ENCODE peak calls at places on chromosomes 11 and 22, in six cellular contexts. H is heart right ventricle; S is CD4-positive, alpha-beta T cell; O is D721Med; M is CD8-positive, alpha-beta T cell; L is uterus. B is an unnamed sample.
A peak's percentile ranks its signal among the peaks of the same experiment; 100 is the strongest.

GRCh38 chr11:122071680-122072321 is 44.2 kb downstream of the BLID start:
- DNase-seq in L (no peak), H (no peak), O (no peak), S (no peak), M (no peak), B (no peak)

GRCh38 chr11:117641008-117641915 is 155.8 kb downstream of the DSCAML1 start:
- DNase-seq in O (no peak), L (no peak), S (no peak), H (no peak), M (no peak), B (no peak)

GRCh38 chr11:72700026-72700610 is 25.9 kb upstream of the PDE2A start:
- DNase-seq in M (no peak), L (no peak), O (no peak), S (no peak), H (no peak), B (no peak)

GRCh38 chr22:28017859-28018258 is 98.8 kb upstream of the PITPNB start:
- DNase-seq in H (no peak), M (no peak), S (no peak), L (peak; percentile 9), O (no peak), B (no peak)

GRCh38 chr11:3859373-3859881 is 4.0 kb downstream of the STIM1 start:
- DNase-seq in S (no peak), L (no peak), H (peak; percentile 80), O (no peak), M (no peak), B (no peak)

GRCh38 chr11:12690663-12691062 is 16.4 kb downstream of the TEAD1 start:
- DNase-seq in L (no peak), H (no peak), O (no peak), M (no peak), S (no peak), B (no peak)

GRCh38 chr11:45607995-45608394 is 57.4 kb downstream of the CHST1 start:
- DNase-seq in H (peak; percentile 52), S (no peak), M (no peak), O (peak; percentile 31), L (no peak), B (no peak)

GRCh38 chr11:6418958-6419611 is at the start of gene APBB1:
- DNase-seq in L (peak; percentile 65), M (peak; percentile 73), O (peak; percentile 46), S (peak; percentile 65), H (peak; percentile 63), B (no peak)

GRCh38 chr11:17604201-17604912 is 57.3 kb downstream of the OTOG start:
- DNase-seq in L (no peak), S (no peak), O (no peak), M (no peak), H (no peak), B (no peak)

GRCh38 chr11:34154059-34154875 is 48.8 kb downstream of the NAT10 start:
- DNase-seq in L (no peak), H (no peak), O (no peak), S (no peak), M (no peak), B (no peak)

GRCh38 chr11:46363031-46363407 is 15.8 kb downstream of the DGKZ start:
- DNase-seq in S (no peak), O (no peak), M (no peak), H (peak; percentile 86), L (peak; percentile 56), B (peak; percentile 90)

GRCh38 chr22:25362215-25362882 is 142.9 kb downstream of the CRYBB2 start:
- DNase-seq in O (peak; percentile 85), L (peak; percentile 33), S (peak; percentile 45), M (peak; percentile 51), H (peak; percentile 67), B (no peak)

GRCh38 chr22:37171662-37172061 is 16.4 kb downstream of the C1QTNF6 start:
- DNase-seq in M (no peak), H (no peak), L (no peak), S (no peak), O (no peak), B (no peak)

GRCh38 chr22:37167981-37168647 is 18.4 kb upstream of the IL2RB start:
- DNase-seq in L (no peak), O (no peak), M (no peak), S (no peak), H (no peak), B (no peak)

GRCh38 chr22:37172266-37173245 is 15.5 kb downstream of the C1QTNF6 start:
- DNase-seq in L (no peak), M (no peak), H (no peak), O (no peak), S (no peak), B (no peak)

GRCh38 chr22:37169412-37169811 is 18.6 kb downstream of the C1QTNF6 start:
- DNase-seq in L (no peak), O (no peak), S (no peak), H (no peak), M (no peak), B (no peak)

DNA sequence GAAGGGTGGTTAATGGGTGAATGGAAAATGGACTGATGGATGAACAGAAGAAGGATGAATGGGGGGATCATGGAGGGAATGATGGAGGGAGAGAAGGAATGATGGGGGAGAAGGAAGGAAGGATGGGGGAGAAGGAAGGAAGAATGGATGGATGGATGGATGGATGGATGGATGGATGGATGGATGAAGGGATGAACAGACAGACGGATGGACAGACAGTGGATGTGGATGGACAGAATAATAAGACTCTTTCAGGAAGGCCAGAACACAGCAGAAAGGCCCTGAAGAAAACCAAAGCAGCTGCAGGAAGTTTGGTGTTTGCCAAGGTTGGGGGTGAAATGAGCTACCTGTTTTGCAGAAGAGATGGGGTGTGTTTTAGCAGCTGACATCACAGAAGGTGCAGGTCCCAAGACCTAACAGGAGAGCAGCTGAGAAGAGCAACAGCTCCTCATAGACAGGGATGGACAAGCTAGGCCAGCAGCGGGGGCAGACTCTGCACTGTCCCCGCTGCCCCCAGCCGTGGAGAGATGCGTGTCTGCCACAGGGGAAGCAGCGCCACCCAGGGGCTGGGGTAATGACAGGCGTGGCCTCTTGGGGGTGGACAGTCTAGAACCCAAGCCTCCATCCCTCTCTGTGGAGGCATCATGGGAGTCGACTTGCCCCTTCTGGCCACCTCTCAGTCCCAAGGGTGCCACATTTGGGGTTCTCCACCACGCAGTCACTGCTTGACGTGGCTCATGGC is 17.9 kb downstream of the C1QTNF6 start:
- DNase-seq in L (no peak), S (no peak), H (no peak), O (no peak), M (no peak), B (no peak)
- TF ChIP-seq CTCF in L (no peak), S (no peak), H (no peak), O (no peak), M (no peak), B (no peak)

GRCh38 chr11:118984825-118985224 is 13.1 kb upstream of the CENATAC start:
- DNase-seq in O (no peak), M (no peak), H (no peak), L (no peak), S (no peak), B (no peak)
- TF ChIP-seq CTCF in O (no peak), M (no peak), H (no peak), L (no peak), S (no peak), B (no peak)

GRCh38 chr11:60077216-60077817 is 11.1 kb upstream of the MS4A2 start:
- DNase-seq in M (no peak), L (no peak), O (no peak), S (no peak), H (no peak), B (no peak)
- TF ChIP-seq CTCF in M (no peak), L (no peak), O (no peak), S (no peak), H (no peak), B (no peak)

GRCh38 chr11:90113541-90113940 is 20.9 kb upstream of the NAALAD2 start:
- DNase-seq in L (no peak), S (no peak), H (no peak), M (no peak), O (no peak), B (no peak)
- TF ChIP-seq CTCF in L (no peak), S (no peak), H (peak; percentile 40), M (peak; percentile 26), O (peak; percentile 45), B (peak; percentile 61)

B was measured in osteocyte.